ENCODE peak calls at places on chromosomes 5 and 9, in eight cellular contexts. B is SK-N-SH, T is OCI-LY7, D is HCT116, H is MM.1S, X is hepatocyte, G is PC-9, U is GM23338. A is an unnamed sample. For H3K9me2, the result is how much of the 10 kb centered on the place peaks cover.

GRCh38 chr5:67033893-67034605 is 162.6 kb downstream of the CD180 start:
- DNase-seq in X (no peak), D (no peak), G (no peak), U (no peak), H (no peak), T (no peak), B (no peak), A (no peak)

GRCh38 chr9:26462751-26463150 is 429.9 kb downstream of the CAAP1 start:
- DNase-seq in U (no peak), G (no peak), X (no peak), B (peak), H (no peak), D (no peak), T (no peak), A (no peak)

GRCh38 chr5:60546157-60546556 is 153.8 kb downstream of the DEPDC1B start:
- DNase-seq in U (no peak), G (no peak), H (no peak), B (no peak), D (no peak), T (no peak), X (peak), A (no peak)

GRCh38 chr5:79408028-79408427 is 105.9 kb downstream of the HOMER1 start:
- DNase-seq in D (no peak), H (no peak), G (no peak), T (no peak), X (no peak), U (no peak), B (no peak), A (no peak)

GRCh38 chr9:6805532-6805931 is 47.8 kb downstream of the KDM4C start:
- DNase-seq in T (no peak), G (no peak), B (peak), U (no peak), X (no peak), D (no peak), H (no peak), A (no peak)

GRCh38 chr9:134630861-134631260 is 10.7 kb upstream of the COL5A1 start:
- DNase-seq in H (no peak), T (no peak), B (no peak), X (no peak), U (no peak), D (no peak), G (no peak), A (no peak)

GRCh38 chr5:119285070-119285916 is 70.5 kb upstream of the TNFAIP8 start:
- DNase-seq in B (no peak), D (no peak), H (no peak), G (no peak), X (no peak), U (no peak), T (no peak), A (no peak)

GRCh38 chr9:74255489-74255984 is 241.6 kb upstream of the RORB start:
- DNase-seq in B (no peak), D (no peak), G (no peak), T (no peak), U (no peak), H (no peak), X (no peak), A (no peak)

GRCh38 chr5:107184066-107184465 is 486.7 kb downstream of the EFNA5 start:
- DNase-seq in G (no peak), B (no peak), D (no peak), H (no peak), X (no peak), U (no peak), T (no peak), A (peak)

GRCh38 chr5:91311168-91311696 is 71.9 kb downstream of the ARRDC3 start:
- DNase-seq in B (no peak), T (peak), D (no peak), U (no peak), G (no peak), X (no peak), H (no peak), A (no peak)

GRCh38 chr5:160116991-160117390 is 2.3 kb downstream of the PWWP2A start:
- DNase-seq in H (no peak), T (no peak), B (no peak), G (no peak), U (no peak), D (no peak), X (no peak), A (no peak)

GRCh38 chr5:130198927-130199326 is 294.7 kb downstream of the CHSY3 start:
- DNase-seq in D (peak), H (peak), X (peak), B (peak), U (peak), G (no peak), T (peak), A (peak)

GRCh38 chr9:24333629-24334028 is 212.1 kb downstream of the IZUMO3 start:
- DNase-seq in G (no peak), H (no peak), X (no peak), B (no peak), D (no peak), U (peak), T (no peak), A (no peak)

GRCh38 chr5:142864293-142865260 is 94.4 kb downstream of the ARHGAP26 start:
- DNase-seq in X (peak), B (no peak), U (peak), D (no peak), H (no peak), T (no peak), G (no peak), A (no peak)

GRCh38 chr5:44321176-44321575 is 68.0 kb downstream of the FGF10 start:
- DNase-seq in U (no peak), G (no peak), H (no peak), D (no peak), T (no peak), B (no peak), X (no peak), A (no peak)

GRCh38 chr5:79020861-79021561 is 35.9 kb upstream of the ARSB start:
- DNase-seq in B (peak), H (peak), D (peak), G (no peak), U (peak), X (peak), T (peak), A (peak)

GRCh38 chr9:98690686-98691085 is 18.0 kb downstream of the GABBR2 start:
- DNase-seq in U (no peak), D (no peak), X (no peak), T (no peak), G (no peak), H (no peak), B (no peak), A (no peak)

GRCh38 chr5:37495668-37496067 is 116.5 kb downstream of the WDR70 start:
- DNase-seq in H (no peak), G (no peak), T (no peak), B (no peak), X (no peak), D (no peak), U (no peak), A (peak)

GRCh38 chr5:137894586-137894985 is 5.3 kb downstream of the PKD2L2 start:
- DNase-seq in B (no peak), X (no peak), H (no peak), G (no peak), U (no peak), T (no peak), D (no peak), A (no peak)

GRCh38 chr5:137888875-137889759 is at the start of gene PKD2L2:
- DNase-seq in D (no peak), U (peak), H (peak), G (peak), T (peak), X (peak), B (peak), A (peak)

GRCh38 chr5:137890850-137891249 is 1.6 kb downstream of the PKD2L2 start:
- DNase-seq in B (no peak), D (no peak), T (no peak), U (peak), G (peak), X (peak), H (no peak), A (peak)

GRCh38 chr5:137888489-137888874 is 775 bp upstream of the PKD2L2 start:
- DNase-seq in D (no peak), U (no peak), H (peak), G (no peak), B (peak), T (no peak), X (no peak), A (no peak)

GRCh38 chr5:137891849-137892248 is 2.6 kb downstream of the PKD2L2 start:
- DNase-seq in U (no peak), B (no peak), X (no peak), D (no peak), T (no peak), H (no peak), G (no peak), A (no peak)
- TF ChIP-seq CTCF in U (no peak), B (peak), X (no peak), D (peak), T (peak), H (peak), G (peak), A (no peak)

DNA sequence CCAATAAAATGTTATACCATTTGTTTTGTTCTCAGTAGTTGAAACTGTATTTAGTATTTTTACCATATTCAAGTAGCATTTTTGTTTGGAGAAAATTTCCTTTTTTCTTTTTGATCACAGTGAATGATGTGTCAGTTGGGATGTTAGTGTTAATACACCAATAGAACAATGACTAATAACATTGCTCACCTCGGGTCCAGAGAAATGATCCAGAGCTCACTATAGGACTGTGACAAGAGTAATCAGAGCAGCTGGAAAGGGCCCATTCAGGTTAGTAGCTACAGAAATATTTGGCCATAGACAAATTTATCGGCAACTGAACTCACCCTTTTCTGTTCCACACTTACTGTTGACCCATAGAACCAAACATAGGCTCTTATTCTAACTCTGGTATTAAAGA is 989.2 kb downstream of the TLE4 start:
- DNase-seq in X (no peak), G (no peak), B (no peak), D (no peak), U (no peak), H (no peak), T (no peak), A (peak)
- H3K27ac ChIP-seq in X (no peak), G (no peak), B (no peak), D (no peak), U (no peak), H (no peak), T (no peak), A (no peak)

GRCh38 chr5:39220280-39221030 is 1.1 kb upstream of the FYB1 start:
- DNase-seq in B (no peak), U (no peak), G (no peak), X (no peak), D (no peak), H (no peak), T (no peak), A (no peak)
- H3K9me2 ChIP-seq in B (under half), U (under half), G (under half), X (under half), D (under half), H (under half), T (under half), A (under half)

GRCh38 chr5:62143268-62144229 is 162.5 kb upstream of the KIF2A start:
- DNase-seq in X (peak), B (peak), G (no peak), U (peak), D (peak), H (peak), T (peak), A (peak)
- TF ChIP-seq CTCF in X (peak), B (peak), G (peak), U (peak), D (peak), H (peak), T (peak), A (peak)

GRCh38 chr9:73153793-73154227 is 2.1 kb downstream of the ANXA1 start:
- DNase-seq in H (no peak), G (peak), X (no peak), B (no peak), D (no peak), T (no peak), U (no peak), A (no peak)

GRCh38 chr9:73155389-73155788 is 3.7 kb downstream of the ANXA1 start:
- DNase-seq in T (no peak), G (no peak), H (no peak), B (no peak), D (no peak), U (no peak), X (no peak), A (no peak)

GRCh38 chr9:73154271-73154670 is 2.6 kb downstream of the ANXA1 start:
- DNase-seq in X (no peak), G (no peak), B (no peak), T (no peak), U (no peak), H (no peak), D (no peak), A (no peak)

GRCh38 chr9:73155968-73156592 is 4.4 kb downstream of the ANXA1 start:
- DNase-seq in D (no peak), U (no peak), X (no peak), B (no peak), G (no peak), T (no peak), H (no peak), A (no peak)

DNA sequence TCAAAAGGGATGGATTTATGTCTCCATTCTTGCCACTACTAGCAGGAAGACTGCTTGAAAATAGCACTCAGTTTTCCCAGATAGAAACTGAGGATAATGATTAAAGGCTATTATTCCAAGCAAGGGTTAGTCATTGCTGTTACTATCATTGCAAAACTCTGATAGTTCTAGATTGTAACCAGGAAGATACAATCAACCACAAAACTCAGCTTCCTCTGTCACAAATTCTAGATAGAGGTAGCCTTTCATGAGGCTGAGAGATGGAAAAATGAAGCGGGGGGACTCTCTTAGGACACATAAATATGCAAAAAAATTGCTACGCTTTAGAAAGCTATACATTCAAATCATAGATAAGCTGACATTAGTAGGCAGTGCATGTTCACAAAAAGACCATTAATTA is 3.1 kb downstream of the ANXA1 start:
- DNase-seq in T (no peak), B (no peak), H (no peak), X (no peak), G (peak), U (no peak), D (no peak), A (peak)
- H3K27ac ChIP-seq in T (no peak), B (peak), H (no peak), X (no peak), G (no peak), U (no peak), D (peak), A (no peak)

GRCh38 chr5:81703840-81704239 is 47.1 kb downstream of the SSBP2 start:
- DNase-seq in T (no peak), X (no peak), G (no peak), D (no peak), H (no peak), B (no peak), U (no peak), A (no peak)
- H3K9me2 ChIP-seq in T (under half), X (under half), G (under half), D (under half), H (under half), B (under half), U (under half), A (under half)

DNA sequence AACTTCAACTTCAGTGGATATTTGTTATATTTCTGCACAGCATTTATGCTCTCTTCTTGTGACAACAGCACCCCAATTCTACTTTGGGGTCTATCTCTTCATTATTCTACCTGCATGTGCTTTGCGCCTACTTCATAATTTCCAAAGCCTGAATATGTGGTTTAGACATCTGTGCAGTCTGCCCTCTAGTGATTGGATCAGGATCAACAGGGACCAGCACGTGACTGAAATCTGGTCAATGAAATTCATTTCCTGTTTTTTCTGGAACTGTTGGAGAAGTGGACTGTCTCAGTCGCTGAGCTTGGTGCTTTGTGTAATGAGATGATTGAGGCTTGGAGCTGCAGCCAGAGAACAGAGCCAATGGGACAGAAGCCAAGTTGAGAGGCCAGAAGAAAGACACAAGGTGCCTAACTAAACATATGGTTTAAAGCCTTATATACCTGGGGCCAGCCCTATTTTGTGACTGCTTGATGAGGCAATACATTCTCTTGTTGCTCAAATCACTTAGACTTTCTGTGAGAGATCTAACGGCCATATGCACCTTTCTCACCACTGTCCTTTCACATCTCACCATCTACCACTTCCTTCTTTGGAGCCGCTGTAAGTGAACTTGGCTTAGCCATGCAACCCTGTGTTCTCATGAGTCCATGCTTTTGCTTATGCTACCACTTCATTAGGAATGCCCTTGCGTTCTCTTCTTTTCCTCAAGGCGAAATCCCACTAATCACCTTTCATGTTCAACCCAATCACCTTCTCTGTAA is 68.8 kb upstream of the PPP2R2B start:
- DNase-seq in U (peak), T (peak), H (peak), D (peak), G (no peak), X (peak), B (peak), A (peak)
- TF ChIP-seq CTCF in U (peak), T (peak), H (peak), D (peak), G (peak), X (peak), B (peak), A (peak)

GRCh38 chr5:170737591-170737990 is 45.9 kb upstream of the GABRP start:
- DNase-seq in T (no peak), D (no peak), X (no peak), U (no peak), H (no peak), B (no peak), G (no peak), A (no peak)
- H3K27ac ChIP-seq in T (no peak), D (no peak), X (no peak), U (no peak), H (no peak), B (no peak), G (no peak), A (no peak)

GRCh38 chr9:137156567-137157375 is 13.1 kb downstream of the LRRC26 start:
- DNase-seq in H (peak), U (peak), G (no peak), D (no peak), T (peak), B (peak), X (peak), A (peak)
- H3K9me2 ChIP-seq in H (under half), U (under half), G (under half), D (under half), T (under half), B (under half), X (under half), A (under half)